ENCODE peak calls at places on chromosomes 1 and 21, in eight cellular contexts. H, O, Q, M, C, D, U and W are unnamed samples. For H3K4me1, the result is how much of the 10 kb centered on the place peaks cover.

GRCh38 chr1:53463961-53464899 is 5.0 kb downstream of the DMRTB1 start:
- DNase-seq in H (no peak), Q (no peak), D (no peak), O (no peak), U (no peak), M (no peak), C (no peak), W (no peak)

GRCh38 chr21:33384851-33385331 is 18.3 kb upstream of the IFNGR2 start:
- DNase-seq in M (peak), Q (no peak), C (no peak), U (no peak), H (no peak), D (no peak), O (no peak), W (no peak)

GRCh38 chr1:193417420-193417819 is 231.0 kb upstream of the B3GALT2 start:
- DNase-seq in Q (no peak), M (no peak), D (no peak), U (no peak), O (no peak), C (no peak), H (no peak), W (no peak)

GRCh38 chr1:52658795-52659194 is 25.8 kb downstream of the SHISAL2A start:
- DNase-seq in H (no peak), D (no peak), U (no peak), Q (no peak), O (no peak), M (no peak), C (no peak), W (no peak)

GRCh38 chr1:100622966-100623762 is 85.2 kb downstream of the GPR88 start:
- DNase-seq in M (no peak), Q (no peak), U (no peak), H (no peak), D (no peak), C (no peak), O (no peak), W (no peak)

GRCh38 chr21:18155508-18156193 is 89.0 kb upstream of the CHODL start:
- DNase-seq in U (no peak), D (no peak), H (no peak), Q (no peak), M (no peak), O (no peak), C (no peak), W (no peak)

GRCh38 chr1:81547912-81548303 is 252.8 kb upstream of the ADGRL2 start:
- DNase-seq in U (no peak), Q (no peak), H (no peak), M (no peak), O (no peak), D (no peak), C (no peak), W (no peak)

GRCh38 chr1:225508538-225509375 is 80.9 kb upstream of the LBR start:
- DNase-seq in C (peak), D (peak), O (no peak), M (no peak), H (no peak), Q (no peak), U (peak), W (peak)

GRCh38 chr1:31152181-31152768 is 86.8 kb upstream of the PUM1 start:
- DNase-seq in Q (no peak), O (no peak), H (no peak), M (no peak), C (no peak), U (no peak), D (no peak), W (no peak)

DNA sequence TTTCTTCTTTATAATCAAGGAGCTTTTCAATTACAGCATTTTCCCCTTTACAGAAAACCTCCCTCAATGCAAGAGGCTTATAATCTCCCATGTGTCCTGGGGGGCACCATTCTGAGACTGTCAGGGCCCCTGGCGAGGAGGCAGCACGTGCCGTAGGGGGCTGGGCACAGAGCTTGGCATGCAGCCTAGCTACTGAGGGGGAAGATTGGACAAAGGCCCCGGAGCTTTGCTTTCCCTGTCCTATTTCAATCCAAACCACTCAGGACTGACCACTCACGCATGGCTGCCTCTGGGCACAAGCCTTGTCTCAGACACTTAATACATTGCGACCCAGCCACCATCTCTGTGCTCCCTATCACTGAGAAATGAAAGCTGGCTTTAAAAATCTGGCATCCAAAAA is 2.8 kb upstream of the RAP1GAP start:
- DNase-seq in O (no peak), U (no peak), Q (no peak), C (no peak), H (no peak), D (no peak), M (no peak), W (no peak)
- TF ChIP-seq POLR2A in O (no peak), U (no peak), Q (no peak), C (no peak), H (no peak), D (no peak), M (no peak), W (no peak)

GRCh38 chr1:116367256-116367949 is 5.6 kb upstream of the ATP1A1 start:
- DNase-seq in H (no peak), O (no peak), D (no peak), C (no peak), Q (no peak), U (no peak), M (no peak), W (no peak)

GRCh38 chr1:116372651-116373444 is at the start of gene ATP1A1:
- DNase-seq in D (peak), C (peak), M (peak), U (peak), O (peak), Q (peak), H (peak), W (peak)

GRCh38 chr1:116372186-116372585 is 858 bp upstream of the ATP1A1 start:
- DNase-seq in C (no peak), Q (no peak), M (no peak), U (no peak), D (no peak), O (peak), H (no peak), W (no peak)

GRCh38 chr1:116368241-116368640 is 4.8 kb upstream of the ATP1A1 start:
- DNase-seq in Q (no peak), O (no peak), H (no peak), D (no peak), M (no peak), U (no peak), C (no peak), W (no peak)

GRCh38 chr1:116370186-116370585 is 2.9 kb upstream of the ATP1A1 start:
- DNase-seq in C (no peak), Q (no peak), U (no peak), O (no peak), D (no peak), M (no peak), H (no peak), W (no peak)
- H3K27ac ChIP-seq in C (no peak), Q (no peak), U (no peak), O (no peak), D (no peak), M (no peak), H (no peak), W (no peak)

GRCh38 chr1:156479093-156480014 is 21.2 kb downstream of the MEF2D start:
- DNase-seq in C (no peak), H (no peak), Q (no peak), D (no peak), M (no peak), O (no peak), U (no peak), W (no peak)
- H3K4me1 ChIP-seq in C (under half), H (half or more), Q (half or more), D (under half), M (under half), O (under half), U (under half), W (under half)

GRCh38 chr1:32705516-32705915 is 2.9 kb upstream of the SYNC start:
- DNase-seq in C (no peak), Q (no peak), O (no peak), M (no peak), H (no peak), U (no peak), D (no peak), W (no peak)

GRCh38 chr1:32703479-32704291 is 1.1 kb upstream of the SYNC start:
- DNase-seq in U (no peak), C (no peak), M (no peak), D (peak), O (peak), H (peak), Q (no peak), W (peak)

GRCh38 chr1:32701951-32702598 is 495 bp downstream of the SYNC start:
- DNase-seq in H (peak), M (peak), D (no peak), Q (no peak), U (no peak), C (no peak), O (peak), W (peak)

GRCh38 chr1:32701421-32701911 is 1.1 kb downstream of the SYNC start:
- DNase-seq in O (peak), U (no peak), C (no peak), Q (no peak), D (no peak), M (peak), H (peak), W (no peak)

GRCh38 chr1:32702599-32703478 is at the start of gene SYNC:
- DNase-seq in H (peak), M (peak), C (peak), O (peak), D (peak), U (no peak), Q (no peak), W (peak)
- TF ChIP-seq POLR2A in H (no peak), M (no peak), C (no peak), O (no peak), D (peak), U (no peak), Q (no peak), W (no peak)

DNA sequence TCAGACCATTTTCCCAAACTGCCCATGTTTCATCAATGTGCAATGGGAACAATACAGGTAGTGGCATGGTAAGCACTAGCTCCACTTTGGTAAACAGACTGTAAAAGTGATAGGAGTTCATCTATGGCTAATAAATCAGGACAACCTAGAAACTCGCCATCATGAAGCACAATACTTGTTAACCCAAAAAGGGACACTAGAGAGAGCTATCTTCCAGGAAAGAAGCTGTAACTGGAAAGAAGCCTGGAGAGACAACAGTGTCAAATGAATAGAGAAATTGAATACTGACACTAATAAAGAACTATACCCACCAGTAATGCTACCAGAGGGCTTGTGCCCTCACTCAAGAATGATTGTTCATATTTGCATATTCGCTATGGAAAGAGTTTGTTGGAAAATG is 164.7 kb upstream of the RGS18 start:
- DNase-seq in O (no peak), M (no peak), C (no peak), D (no peak), U (no peak), Q (no peak), H (no peak), W (no peak)
- H3K27ac ChIP-seq in O (no peak), M (no peak), C (no peak), D (no peak), U (no peak), Q (no peak), H (no peak), W (no peak)

GRCh38 chr1:226656601-226657277 is 82.3 kb downstream of the ITPKB start:
- DNase-seq in O (no peak), Q (no peak), H (peak), U (peak), D (no peak), M (peak), C (no peak), W (peak)
- H3K4me1 ChIP-seq in O (under half), Q (under half), H (under half), U (under half), D (under half), M (under half), C (half or more), W (half or more)

GRCh38 chr1:18902523-18903312 is at the start of gene ALDH4A1:
- DNase-seq in Q (peak), C (peak), O (peak), M (peak), D (peak), U (peak), H (peak), W (peak)
- TF ChIP-seq POLR2A in Q (no peak), C (no peak), O (no peak), M (peak), D (peak), U (peak), H (no peak), W (no peak)

GRCh38 chr1:203163891-203164635 is 11.6 kb downstream of the MYBPH start:
- DNase-seq in O (no peak), D (no peak), M (no peak), Q (no peak), C (no peak), H (no peak), U (no peak), W (no peak)
- H3K27ac ChIP-seq in O (no peak), D (no peak), M (no peak), Q (no peak), C (no peak), H (no peak), U (no peak), W (no peak)

DNA sequence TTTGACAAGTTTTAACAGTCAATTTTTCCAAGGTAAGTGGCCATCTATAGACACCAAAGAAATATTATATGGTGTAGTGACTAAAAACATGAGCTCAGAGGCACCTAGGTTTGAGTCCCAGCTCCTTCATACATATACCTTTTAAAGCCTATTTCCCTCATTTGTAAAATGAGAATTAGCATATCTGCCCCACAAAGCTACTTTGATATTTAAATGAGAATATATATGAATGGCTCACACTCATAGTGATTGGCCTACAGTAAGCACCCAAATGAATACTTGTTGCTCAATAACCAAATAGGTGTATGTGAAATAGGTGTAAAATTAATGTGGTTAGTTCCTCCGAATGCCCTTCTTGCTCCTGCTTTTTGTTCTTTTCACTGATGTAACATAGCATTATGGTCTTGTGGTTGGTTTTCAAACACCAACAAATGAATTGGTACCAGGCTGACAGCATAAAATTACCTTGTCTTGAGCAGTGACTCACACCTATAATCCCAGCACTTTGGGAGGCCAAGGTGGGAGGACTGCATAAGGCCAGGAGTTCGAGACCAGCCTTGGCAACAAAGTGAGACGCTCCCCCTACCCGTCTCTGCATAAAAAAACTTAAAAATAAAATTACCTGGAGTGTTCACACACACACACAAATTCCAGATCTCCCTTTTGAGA is 25.3 kb downstream of the CNIH4 start:
- DNase-seq in C (no peak), M (no peak), O (no peak), H (no peak), D (no peak), Q (no peak), U (no peak), W (no peak)
- H3K4me1 ChIP-seq in C (under half), M (under half), O (under half), H (half or more), D (under half), Q (under half), U (under half), W (under half)